ENCODE peak calls at places on chromosomes 6 and 20, in nine cellular contexts. One of them, this sample, is unnamed.

GRCh38 chr20:42846784-42847490 is 342.8 kb downstream of the PTPRT start:
- DNase-seq in amniotic epithelial cell: no peak
- DNase-seq in nucleus accumbens: no peak
- DNase-seq in brain microvascular endothelial cell: no peak
- DNase-seq in RPMI8226: no peak
- DNase-seq in kidney: no peak
- DNase-seq in globus pallidus: peak
- DNase-seq in ureter: no peak
- DNase-seq in M059J: no peak
- DNase-seq in this sample: no peak

GRCh38 chr20:2558581-2559301 is 22.4 kb downstream of the TMC2 start:
- DNase-seq in amniotic epithelial cell: no peak
- DNase-seq in nucleus accumbens: no peak
- DNase-seq in brain microvascular endothelial cell: no peak
- DNase-seq in RPMI8226: no peak
- DNase-seq in kidney: no peak
- DNase-seq in globus pallidus: peak
- DNase-seq in ureter: no peak
- DNase-seq in M059J: peak
- DNase-seq in this sample: no peak

GRCh38 chr6:2625581-2625980 is 125.1 kb downstream of the MYLK4 start:
- DNase-seq in amniotic epithelial cell: peak
- DNase-seq in nucleus accumbens: no peak
- DNase-seq in brain microvascular endothelial cell: no peak
- DNase-seq in RPMI8226: no peak
- DNase-seq in kidney: no peak
- DNase-seq in globus pallidus: no peak
- DNase-seq in ureter: no peak
- DNase-seq in M059J: no peak
- DNase-seq in this sample: no peak

GRCh38 chr6:130734161-130734560 is 93.0 kb upstream of the SMLR1 start:
- DNase-seq in amniotic epithelial cell: no peak
- DNase-seq in nucleus accumbens: no peak
- DNase-seq in brain microvascular endothelial cell: no peak
- DNase-seq in RPMI8226: no peak
- DNase-seq in kidney: no peak
- DNase-seq in globus pallidus: no peak
- DNase-seq in ureter: no peak
- DNase-seq in M059J: no peak
- DNase-seq in this sample: no peak

GRCh38 chr6:18464176-18464575 is 77.0 kb downstream of the RNF144B start:
- DNase-seq in amniotic epithelial cell: no peak
- DNase-seq in nucleus accumbens: no peak
- DNase-seq in brain microvascular endothelial cell: no peak
- DNase-seq in RPMI8226: no peak
- DNase-seq in kidney: no peak
- DNase-seq in globus pallidus: no peak
- DNase-seq in ureter: no peak
- DNase-seq in M059J: no peak
- DNase-seq in this sample: no peak

GRCh38 chr20:1414982-1415381 is 22.1 kb upstream of the FKBP1A start:
- DNase-seq in amniotic epithelial cell: no peak
- DNase-seq in nucleus accumbens: no peak
- DNase-seq in brain microvascular endothelial cell: no peak
- DNase-seq in RPMI8226: no peak
- DNase-seq in kidney: no peak
- DNase-seq in globus pallidus: no peak
- DNase-seq in ureter: no peak
- DNase-seq in M059J: no peak
- DNase-seq in this sample: no peak

GRCh38 chr6:163416640-163417253 is 2.2 kb downstream of the QKI start:
- DNase-seq in amniotic epithelial cell: peak
- DNase-seq in nucleus accumbens: peak
- DNase-seq in brain microvascular endothelial cell: peak
- DNase-seq in RPMI8226: peak
- DNase-seq in kidney: no peak
- DNase-seq in globus pallidus: peak
- DNase-seq in ureter: peak
- DNase-seq in M059J: peak
- DNase-seq in this sample: peak

GRCh38 chr20:433300-433975 is 25.3 kb downstream of the RBCK1 start:
- DNase-seq in amniotic epithelial cell: no peak
- DNase-seq in nucleus accumbens: no peak
- DNase-seq in brain microvascular endothelial cell: no peak
- DNase-seq in RPMI8226: no peak
- DNase-seq in kidney: no peak
- DNase-seq in globus pallidus: no peak
- DNase-seq in ureter: no peak
- DNase-seq in M059J: peak
- DNase-seq in this sample: no peak

GRCh38 chr6:159152014-159152413 is 17.2 kb upstream of the FNDC1 start:
- DNase-seq in amniotic epithelial cell: peak
- DNase-seq in nucleus accumbens: no peak
- DNase-seq in brain microvascular endothelial cell: no peak
- DNase-seq in RPMI8226: no peak
- DNase-seq in kidney: no peak
- DNase-seq in globus pallidus: no peak
- DNase-seq in ureter: no peak
- DNase-seq in M059J: peak
- DNase-seq in this sample: no peak

GRCh38 chr6:11977193-11977592 is 34.9 kb upstream of the HIVEP1 start:
- DNase-seq in amniotic epithelial cell: no peak
- DNase-seq in nucleus accumbens: no peak
- DNase-seq in brain microvascular endothelial cell: no peak
- DNase-seq in RPMI8226: no peak
- DNase-seq in kidney: no peak
- DNase-seq in globus pallidus: no peak
- DNase-seq in ureter: no peak
- DNase-seq in M059J: no peak
- DNase-seq in this sample: no peak

GRCh38 chr6:118905084-118905483 is 11.1 kb downstream of the ASF1A start:
- DNase-seq in amniotic epithelial cell: no peak
- DNase-seq in nucleus accumbens: no peak
- DNase-seq in brain microvascular endothelial cell: no peak
- DNase-seq in RPMI8226: no peak
- DNase-seq in kidney: no peak
- DNase-seq in globus pallidus: no peak
- DNase-seq in ureter: no peak
- DNase-seq in M059J: no peak
- DNase-seq in this sample: no peak

GRCh38 chr6:30875244-30876038 is 8.9 kb upstream of the DDR1 start:
- DNase-seq in amniotic epithelial cell: no peak
- DNase-seq in nucleus accumbens: no peak
- DNase-seq in brain microvascular endothelial cell: no peak
- DNase-seq in RPMI8226: no peak
- DNase-seq in kidney: no peak
- DNase-seq in globus pallidus: no peak
- DNase-seq in ureter: no peak
- DNase-seq in M059J: peak
- DNase-seq in this sample: no peak

GRCh38 chr6:169881398-169881797 is 130.0 kb downstream of the ERMARD start:
- DNase-seq in amniotic epithelial cell: no peak
- DNase-seq in nucleus accumbens: no peak
- DNase-seq in brain microvascular endothelial cell: no peak
- DNase-seq in RPMI8226: no peak
- DNase-seq in kidney: no peak
- DNase-seq in globus pallidus: no peak
- DNase-seq in ureter: no peak
- DNase-seq in M059J: no peak
- DNase-seq in this sample: no peak

GRCh38 chr6:105769987-105770386 is 316.1 kb upstream of the PRDM1 start:
- DNase-seq in amniotic epithelial cell: no peak
- DNase-seq in nucleus accumbens: no peak
- DNase-seq in brain microvascular endothelial cell: peak
- DNase-seq in RPMI8226: no peak
- DNase-seq in kidney: no peak
- DNase-seq in globus pallidus: no peak
- DNase-seq in ureter: no peak
- DNase-seq in M059J: peak
- DNase-seq in this sample: no peak

GRCh38 chr6:121520337-121521163 is 85.1 kb downstream of the GJA1 start:
- DNase-seq in amniotic epithelial cell: peak
- DNase-seq in nucleus accumbens: no peak
- DNase-seq in brain microvascular endothelial cell: peak
- DNase-seq in RPMI8226: no peak
- DNase-seq in kidney: no peak
- DNase-seq in globus pallidus: no peak
- DNase-seq in ureter: no peak
- DNase-seq in M059J: peak
- DNase-seq in this sample: peak

GRCh38 chr6:22149501-22150490 is 147.0 kb downstream of the PRL start:
- DNase-seq in amniotic epithelial cell: peak
- DNase-seq in nucleus accumbens: peak
- DNase-seq in brain microvascular endothelial cell: peak
- DNase-seq in RPMI8226: no peak
- DNase-seq in kidney: no peak
- DNase-seq in globus pallidus: peak
- DNase-seq in ureter: no peak
- DNase-seq in M059J: no peak
- DNase-seq in this sample: peak

GRCh38 chr6:156794546-156794945 is 17.4 kb downstream of the ARID1B start:
- DNase-seq in amniotic epithelial cell: no peak
- DNase-seq in nucleus accumbens: no peak
- DNase-seq in brain microvascular endothelial cell: no peak
- DNase-seq in RPMI8226: no peak
- DNase-seq in kidney: no peak
- DNase-seq in globus pallidus: no peak
- DNase-seq in ureter: no peak
- DNase-seq in M059J: no peak
- DNase-seq in this sample: no peak

GRCh38 chr20:56328861-56329260 is 29.9 kb upstream of the FAM210B start:
- DNase-seq in amniotic epithelial cell: peak
- DNase-seq in nucleus accumbens: no peak
- DNase-seq in brain microvascular endothelial cell: peak
- DNase-seq in RPMI8226: peak
- DNase-seq in kidney: no peak
- DNase-seq in globus pallidus: no peak
- DNase-seq in ureter: no peak
- DNase-seq in M059J: peak
- DNase-seq in this sample: no peak

GRCh38 chr20:63372971-63373885 is 12.1 kb upstream of the CHRNA4 start:
- DNase-seq in amniotic epithelial cell: no peak
- DNase-seq in nucleus accumbens: no peak
- DNase-seq in brain microvascular endothelial cell: no peak
- DNase-seq in RPMI8226: peak
- DNase-seq in kidney: no peak
- DNase-seq in globus pallidus: no peak
- DNase-seq in ureter: no peak
- DNase-seq in M059J: no peak
- DNase-seq in this sample: no peak

GRCh38 chr6:51792273-51793030 is 295.0 kb downstream of the PKHD1 start:
- DNase-seq in amniotic epithelial cell: no peak
- DNase-seq in nucleus accumbens: no peak
- DNase-seq in brain microvascular endothelial cell: no peak
- DNase-seq in RPMI8226: no peak
- DNase-seq in kidney: no peak
- DNase-seq in globus pallidus: no peak
- DNase-seq in ureter: no peak
- DNase-seq in M059J: no peak
- DNase-seq in this sample: no peak

GRCh38 chr6:160667854-160668481 is 3.9 kb upstream of the LPA start:
- DNase-seq in amniotic epithelial cell: no peak
- DNase-seq in nucleus accumbens: no peak
- DNase-seq in brain microvascular endothelial cell: no peak
- DNase-seq in RPMI8226: peak
- DNase-seq in kidney: no peak
- DNase-seq in globus pallidus: no peak
- DNase-seq in ureter: no peak
- DNase-seq in M059J: peak
- DNase-seq in this sample: no peak

GRCh38 chr6:54135665-54136370 is 24.6 kb downstream of the MLIP start:
- DNase-seq in amniotic epithelial cell: peak
- DNase-seq in nucleus accumbens: no peak
- DNase-seq in brain microvascular endothelial cell: peak
- DNase-seq in RPMI8226: no peak
- DNase-seq in kidney: no peak
- DNase-seq in globus pallidus: no peak
- DNase-seq in ureter: no peak
- DNase-seq in M059J: peak
- DNase-seq in this sample: no peak

GRCh38 chr6:68729377-68729903 is 94.4 kb downstream of the ADGRB3 start:
- DNase-seq in amniotic epithelial cell: no peak
- DNase-seq in nucleus accumbens: no peak
- DNase-seq in brain microvascular endothelial cell: no peak
- DNase-seq in RPMI8226: no peak
- DNase-seq in kidney: no peak
- DNase-seq in globus pallidus: peak
- DNase-seq in ureter: no peak
- DNase-seq in M059J: no peak
- DNase-seq in this sample: no peak

GRCh38 chr6:18585032-18585573 is 198.0 kb downstream of the RNF144B start:
- DNase-seq in amniotic epithelial cell: peak
- DNase-seq in nucleus accumbens: no peak
- DNase-seq in brain microvascular endothelial cell: peak
- DNase-seq in RPMI8226: no peak
- DNase-seq in kidney: peak
- DNase-seq in globus pallidus: no peak
- DNase-seq in ureter: peak
- DNase-seq in M059J: peak
- DNase-seq in this sample: peak

GRCh38 chr6:37451411-37452273 is 18.6 kb downstream of the CMTR1 start:
- DNase-seq in amniotic epithelial cell: peak
- DNase-seq in nucleus accumbens: no peak
- DNase-seq in brain microvascular endothelial cell: no peak
- DNase-seq in RPMI8226: no peak
- DNase-seq in kidney: no peak
- DNase-seq in globus pallidus: no peak
- DNase-seq in ureter: no peak
- DNase-seq in M059J: no peak
- DNase-seq in this sample: no peak

GRCh38 chr6:167807200-167807599 is 19.5 kb upstream of the AFDN start:
- DNase-seq in amniotic epithelial cell: no peak
- DNase-seq in nucleus accumbens: no peak
- DNase-seq in brain microvascular endothelial cell: no peak
- DNase-seq in RPMI8226: no peak
- DNase-seq in kidney: no peak
- DNase-seq in globus pallidus: no peak
- DNase-seq in ureter: no peak
- DNase-seq in M059J: no peak
- DNase-seq in this sample: no peak

This sample was measured in hepatic stellate cell.